ENCODE peak calls at places on chromosomes 1 and 21, in nine cellular contexts. One of them, this sample, is unnamed.
A peak's percentile ranks its signal among the peaks of the same experiment; 100 is the strongest.

GRCh38 chr1:43979528-43980254 is 681 bp downstream of the B4GALT2 start:
- DNase-seq in neural progenitor cell: peak; percentile 52
- DNase-seq in DND-41: peak; percentile 35
- DNase-seq in GM12878: no peak
- DNase-seq in IMR-90: peak; percentile 41
- DNase-seq in PC-3: peak; percentile 40
- DNase-seq in K562: peak; percentile 79
- DNase-seq in astrocyte: peak; percentile 41
- DNase-seq in endodermal cell: peak; percentile 74
- DNase-seq in this sample: peak; percentile 53

GRCh38 chr1:1020000-1020404 is at the start of gene AGRN:
- DNase-seq in PC-3: no peak
- DNase-seq in K562: no peak
- DNase-seq in GM12878: no peak
- DNase-seq in endodermal cell: peak; percentile 82
- DNase-seq in DND-41: peak; percentile 42
- DNase-seq in IMR-90: no peak
- DNase-seq in astrocyte: no peak
- DNase-seq in neural progenitor cell: peak; percentile 85
- DNase-seq in this sample: peak; percentile 38

GRCh38 chr1:44501022-44501910 is 96.2 kb downstream of the RNF220 start:
- DNase-seq in neural progenitor cell: peak; percentile 73
- DNase-seq in GM12878: no peak
- DNase-seq in IMR-90: no peak
- DNase-seq in endodermal cell: peak; percentile 80
- DNase-seq in PC-3: no peak
- DNase-seq in DND-41: no peak
- DNase-seq in K562: no peak
- DNase-seq in astrocyte: no peak
- DNase-seq in this sample: no peak

GRCh38 chr1:112849425-112849966 is 106.5 kb downstream of the SLC16A1 start:
- DNase-seq in astrocyte: peak; percentile 56
- DNase-seq in DND-41: no peak
- DNase-seq in IMR-90: peak; percentile 33
- DNase-seq in PC-3: peak; percentile 51
- DNase-seq in GM12878: no peak
- DNase-seq in endodermal cell: peak; percentile 90
- DNase-seq in neural progenitor cell: peak; percentile 67
- DNase-seq in K562: no peak
- DNase-seq in this sample: no peak

GRCh38 chr21:35232545-35233176 is 183.6 kb upstream of the RUNX1 start:
- DNase-seq in astrocyte: peak; percentile 98
- DNase-seq in PC-3: peak; percentile 91
- DNase-seq in IMR-90: peak; percentile 92
- DNase-seq in endodermal cell: no peak
- DNase-seq in DND-41: no peak
- DNase-seq in GM12878: no peak
- DNase-seq in K562: peak; percentile 59
- DNase-seq in neural progenitor cell: no peak
- DNase-seq in this sample: peak; percentile 75

GRCh38 chr1:181044449-181044966 is 10.7 kb downstream of the MR1 start:
- DNase-seq in PC-3: peak; percentile 2
- DNase-seq in DND-41: peak; percentile 68
- DNase-seq in GM12878: peak; percentile 60
- DNase-seq in endodermal cell: no peak
- DNase-seq in neural progenitor cell: no peak
- DNase-seq in astrocyte: no peak
- DNase-seq in IMR-90: peak; percentile 26
- DNase-seq in K562: no peak
- DNase-seq in this sample: peak; percentile 97

GRCh38 chr21:35575280-35575915 is 484.9 kb downstream of the SETD4 start:
- DNase-seq in K562: no peak
- DNase-seq in IMR-90: peak; percentile 96
- DNase-seq in PC-3: no peak
- DNase-seq in endodermal cell: no peak
- DNase-seq in neural progenitor cell: no peak
- DNase-seq in astrocyte: peak; percentile 97
- DNase-seq in GM12878: no peak
- DNase-seq in DND-41: no peak
- DNase-seq in this sample: peak; percentile 16

GRCh38 chr21:17572431-17572830 is 40.3 kb downstream of the BTG3 start:
- DNase-seq in endodermal cell: no peak
- DNase-seq in neural progenitor cell: no peak
- DNase-seq in PC-3: no peak
- DNase-seq in astrocyte: no peak
- DNase-seq in K562: no peak
- DNase-seq in DND-41: no peak
- DNase-seq in IMR-90: no peak
- DNase-seq in GM12878: no peak
- DNase-seq in this sample: no peak

GRCh38 chr1:117633936-117634335 is 28.1 kb downstream of the TENT5C start:
- DNase-seq in neural progenitor cell: no peak
- DNase-seq in GM12878: no peak
- DNase-seq in K562: no peak
- DNase-seq in endodermal cell: no peak
- DNase-seq in PC-3: no peak
- DNase-seq in IMR-90: no peak
- DNase-seq in astrocyte: no peak
- DNase-seq in DND-41: no peak
- DNase-seq in this sample: no peak

GRCh38 chr1:25933479-25934365 is 27.5 kb upstream of the STMN1 start:
- DNase-seq in GM12878: no peak
- DNase-seq in DND-41: no peak
- DNase-seq in astrocyte: no peak
- DNase-seq in K562: peak; percentile 93
- DNase-seq in neural progenitor cell: no peak
- DNase-seq in IMR-90: no peak
- DNase-seq in PC-3: no peak
- DNase-seq in endodermal cell: no peak
- DNase-seq in this sample: no peak

GRCh38 chr21:36910581-36911307 is 55.7 kb downstream of the HLCS start:
- DNase-seq in neural progenitor cell: no peak
- DNase-seq in IMR-90: peak; percentile 81
- DNase-seq in endodermal cell: no peak
- DNase-seq in GM12878: no peak
- DNase-seq in DND-41: no peak
- DNase-seq in K562: no peak
- DNase-seq in PC-3: peak; percentile 15
- DNase-seq in astrocyte: peak; percentile 70
- DNase-seq in this sample: no peak

GRCh38 chr1:37159102-37159501 is 124.8 kb upstream of the GRIK3 start:
- DNase-seq in GM12878: no peak
- DNase-seq in IMR-90: no peak
- DNase-seq in endodermal cell: no peak
- DNase-seq in K562: peak; percentile 35
- DNase-seq in PC-3: no peak
- DNase-seq in astrocyte: no peak
- DNase-seq in neural progenitor cell: no peak
- DNase-seq in DND-41: no peak
- DNase-seq in this sample: no peak

GRCh38 chr1:183370399-183371058 is 47.7 kb downstream of the NMNAT2 start:
- DNase-seq in endodermal cell: no peak
- DNase-seq in DND-41: no peak
- DNase-seq in PC-3: peak; percentile 16
- DNase-seq in IMR-90: no peak
- DNase-seq in K562: no peak
- DNase-seq in GM12878: no peak
- DNase-seq in astrocyte: no peak
- DNase-seq in neural progenitor cell: no peak
- DNase-seq in this sample: no peak

GRCh38 chr21:41626038-41626437 is 118.1 kb upstream of the TMPRSS2 start:
- DNase-seq in PC-3: no peak
- DNase-seq in IMR-90: no peak
- DNase-seq in K562: no peak
- DNase-seq in DND-41: no peak
- DNase-seq in astrocyte: no peak
- DNase-seq in GM12878: no peak
- DNase-seq in endodermal cell: no peak
- DNase-seq in neural progenitor cell: no peak
- DNase-seq in this sample: no peak

GRCh38 chr1:14259191-14259757 is 339.2 kb upstream of the KAZN start:
- DNase-seq in astrocyte: no peak
- DNase-seq in K562: no peak
- DNase-seq in GM12878: no peak
- DNase-seq in endodermal cell: no peak
- DNase-seq in DND-41: no peak
- DNase-seq in neural progenitor cell: no peak
- DNase-seq in PC-3: no peak
- DNase-seq in IMR-90: no peak
- DNase-seq in this sample: no peak

GRCh38 chr21:42317826-42318746 is 2.9 kb upstream of the TFF3 start:
- DNase-seq in endodermal cell: peak; percentile 49
- DNase-seq in DND-41: no peak
- DNase-seq in PC-3: no peak
- DNase-seq in neural progenitor cell: no peak
- DNase-seq in K562: no peak
- DNase-seq in IMR-90: no peak
- DNase-seq in astrocyte: no peak
- DNase-seq in GM12878: no peak
- DNase-seq in this sample: no peak

GRCh38 chr1:15771836-15772516 is 13.4 kb downstream of the FBLIM1 start:
- DNase-seq in GM12878: no peak
- DNase-seq in K562: no peak
- DNase-seq in DND-41: no peak
- DNase-seq in astrocyte: no peak
- DNase-seq in IMR-90: peak; percentile 29
- DNase-seq in neural progenitor cell: no peak
- DNase-seq in endodermal cell: no peak
- DNase-seq in PC-3: no peak
- DNase-seq in this sample: no peak

GRCh38 chr1:81327103-81327728 is 473.5 kb upstream of the ADGRL2 start:
- DNase-seq in IMR-90: no peak
- DNase-seq in K562: no peak
- DNase-seq in astrocyte: no peak
- DNase-seq in GM12878: no peak
- DNase-seq in endodermal cell: no peak
- DNase-seq in neural progenitor cell: no peak
- DNase-seq in DND-41: no peak
- DNase-seq in PC-3: no peak
- DNase-seq in this sample: no peak

GRCh38 chr1:196890668-196891067 is 2.8 kb downstream of the CFHR4 start:
- DNase-seq in GM12878: no peak
- DNase-seq in neural progenitor cell: no peak
- DNase-seq in endodermal cell: no peak
- DNase-seq in DND-41: no peak
- DNase-seq in K562: no peak
- DNase-seq in IMR-90: no peak
- DNase-seq in PC-3: no peak
- DNase-seq in astrocyte: no peak
- DNase-seq in this sample: no peak
- TF ChIP-seq CTCF in GM12878: no peak
- TF ChIP-seq CTCF in neural progenitor cell: no peak
- TF ChIP-seq CTCF in endodermal cell: no peak
- TF ChIP-seq CTCF in DND-41: no peak
- TF ChIP-seq CTCF in K562: no peak
- TF ChIP-seq CTCF in IMR-90: no peak
- TF ChIP-seq CTCF in PC-3: no peak
- TF ChIP-seq CTCF in astrocyte: no peak
- TF ChIP-seq CTCF in this sample: peak; percentile 4

DNA sequence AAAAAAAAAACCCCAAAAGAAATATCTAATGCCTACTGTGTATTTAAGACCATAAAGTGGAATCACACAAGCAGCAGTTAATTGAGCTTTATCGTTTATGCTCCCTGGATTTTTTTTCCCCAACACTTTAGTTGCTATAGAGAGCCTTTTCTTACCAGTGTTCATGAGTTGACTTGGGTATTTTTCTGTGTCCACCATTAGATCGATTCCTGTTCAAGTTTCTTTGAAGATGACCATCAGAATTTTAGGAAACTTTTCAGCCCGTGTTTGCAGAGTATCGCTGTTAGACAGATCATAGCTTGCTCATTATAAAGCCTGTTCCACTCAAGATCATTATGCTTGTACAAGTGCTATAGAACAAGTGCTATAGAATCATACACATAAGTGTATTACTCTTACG is 1.5 kb downstream of the RALGPS2 start:
- DNase-seq in DND-41: no peak
- DNase-seq in astrocyte: no peak
- DNase-seq in GM12878: no peak
- DNase-seq in PC-3: peak; percentile 9
- DNase-seq in K562: no peak
- DNase-seq in neural progenitor cell: no peak
- DNase-seq in endodermal cell: no peak
- DNase-seq in IMR-90: no peak
- DNase-seq in this sample: no peak
- H3K9ac ChIP-seq in DND-41: peak overlapping the region; percentile 96
- H3K9ac ChIP-seq in astrocyte: peak overlapping the region; percentile 84
- H3K9ac ChIP-seq in GM12878: no peak overlapping the region
- H3K9ac ChIP-seq in PC-3: peak overlapping the region; percentile 85
- H3K9ac ChIP-seq in K562: no peak overlapping the region
- H3K9ac ChIP-seq in neural progenitor cell: no peak overlapping the region
- H3K9ac ChIP-seq in endodermal cell: peak overlapping the region; percentile 88
- H3K9ac ChIP-seq in IMR-90: peak overlapping the region; percentile 51
- H3K9ac ChIP-seq in this sample: peak overlapping the region; percentile 56

GRCh38 chr21:46325073-46325912 is 1.3 kb downstream of the PCNT start:
- DNase-seq in IMR-90: peak; percentile 47
- DNase-seq in astrocyte: peak; percentile 28
- DNase-seq in K562: peak; percentile 87
- DNase-seq in endodermal cell: peak; percentile 87
- DNase-seq in PC-3: peak; percentile 66
- DNase-seq in GM12878: no peak
- DNase-seq in DND-41: peak; percentile 64
- DNase-seq in neural progenitor cell: peak; percentile 83
- DNase-seq in this sample: peak; percentile 54

GRCh38 chr21:46326110-46326703 is 2.3 kb downstream of the PCNT start:
- DNase-seq in neural progenitor cell: no peak
- DNase-seq in DND-41: no peak
- DNase-seq in endodermal cell: no peak
- DNase-seq in GM12878: no peak
- DNase-seq in PC-3: peak; percentile 22
- DNase-seq in IMR-90: no peak
- DNase-seq in K562: no peak
- DNase-seq in astrocyte: no peak
- DNase-seq in this sample: no peak

GRCh38 chr21:46323227-46323709 is 402 bp downstream of the C21orf58 start:
- DNase-seq in PC-3: no peak
- DNase-seq in DND-41: peak; percentile 25
- DNase-seq in K562: no peak
- DNase-seq in IMR-90: no peak
- DNase-seq in endodermal cell: peak; percentile 47
- DNase-seq in GM12878: no peak
- DNase-seq in astrocyte: no peak
- DNase-seq in neural progenitor cell: peak; percentile 52
- DNase-seq in this sample: no peak

GRCh38 chr21:46323710-46324389 is at the start of the genes C21orf58 and PCNT:
- DNase-seq in DND-41: peak; percentile 98
- DNase-seq in endodermal cell: peak; percentile 98
- DNase-seq in astrocyte: peak; percentile 92
- DNase-seq in GM12878: peak; percentile 89
- DNase-seq in PC-3: peak; percentile 99
- DNase-seq in K562: peak; percentile 100
- DNase-seq in neural progenitor cell: peak; percentile 99
- DNase-seq in IMR-90: peak; percentile 97
- DNase-seq in this sample: peak; percentile 97

GRCh38 chr21:46324390-46325072 is 575 bp downstream of the PCNT start:
- DNase-seq in astrocyte: peak; percentile 41
- DNase-seq in endodermal cell: peak; percentile 94
- DNase-seq in IMR-90: peak; percentile 70
- DNase-seq in K562: peak; percentile 99
- DNase-seq in PC-3: peak; percentile 89
- DNase-seq in DND-41: peak; percentile 87
- DNase-seq in GM12878: no peak
- DNase-seq in neural progenitor cell: peak; percentile 92
- DNase-seq in this sample: peak; percentile 74
- TF ChIP-seq CTCF in astrocyte: no peak
- TF ChIP-seq CTCF in endodermal cell: no peak
- TF ChIP-seq CTCF in IMR-90: peak; percentile 23
- TF ChIP-seq CTCF in K562: peak; percentile 15
- TF ChIP-seq CTCF in PC-3: no peak
- TF ChIP-seq CTCF in DND-41: peak; percentile 38
- TF ChIP-seq CTCF in GM12878: no peak
- TF ChIP-seq CTCF in neural progenitor cell: no peak
- TF ChIP-seq CTCF in this sample: no peak

GRCh38 chr21:43972850-43973633 is 39.1 kb upstream of the TRAPPC10 start:
- DNase-seq in PC-3: no peak
- DNase-seq in astrocyte: no peak
- DNase-seq in neural progenitor cell: no peak
- DNase-seq in DND-41: no peak
- DNase-seq in IMR-90: peak; percentile 8
- DNase-seq in GM12878: no peak
- DNase-seq in K562: peak; percentile 72
- DNase-seq in endodermal cell: no peak
- DNase-seq in this sample: no peak
- H3K9ac ChIP-seq in PC-3: no peak overlapping the region
- H3K9ac ChIP-seq in astrocyte: no peak overlapping the region
- H3K9ac ChIP-seq in neural progenitor cell: no peak overlapping the region
- H3K9ac ChIP-seq in DND-41: no peak overlapping the region
- H3K9ac ChIP-seq in IMR-90: no peak overlapping the region
- H3K9ac ChIP-seq in GM12878: no peak overlapping the region
- H3K9ac ChIP-seq in K562: peak overlapping the region; percentile 30
- H3K9ac ChIP-seq in endodermal cell: no peak overlapping the region
- H3K9ac ChIP-seq in this sample: no peak overlapping the region

This sample was measured in mammary epithelial cell.